ENCODE peak calls at places on chromosomes 5 and 9, in eight cellular contexts. G is neural progenitor cell; V is uterus; O is C1 segment of cervical spinal cord; F is ELF-1; I is SK-MEL-5; M is RCC 7860; U is CD8-positive, alpha-beta memory T cell. J is an unnamed sample.

GRCh38 chr5:174311531-174312269 is 266.2 kb downstream of the NSG2 start:
- DNase-seq in G (peak; percentile 91), V (peak; percentile 56), O (no peak), F (peak; percentile 92), I (peak; percentile 43), M (peak; percentile 22), U (peak; percentile 36), J (peak; percentile 47)

GRCh38 chr5:142360051-142360498 is 35.3 kb upstream of the SPRY4 start:
- DNase-seq in G (no peak), V (no peak), O (no peak), F (no peak), I (no peak), M (no peak), U (no peak), J (no peak)

GRCh38 chr5:121053055-121053985 is 589.2 kb downstream of the PRR16 start:
- DNase-seq in G (no peak), V (no peak), O (no peak), F (no peak), I (peak; percentile 14), M (no peak), U (no peak), J (no peak)

GRCh38 chr5:97094579-97095317 is 47.7 kb downstream of the LIX1 start:
- DNase-seq in G (no peak), V (no peak), O (no peak), F (no peak), I (no peak), M (no peak), U (no peak), J (no peak)

GRCh38 chr5:72356361-72356760 is 36.2 kb downstream of the PTCD2 start:
- DNase-seq in G (no peak), V (no peak), O (no peak), F (no peak), I (no peak), M (no peak), U (no peak), J (no peak)

GRCh38 chr9:1871486-1872181 is 143.5 kb upstream of the SMARCA2 start:
- DNase-seq in G (peak; percentile 45), V (no peak), O (no peak), F (no peak), I (peak; percentile 21), M (no peak), U (no peak), J (no peak)

GRCh38 chr5:4020386-4020785 is 424.8 kb downstream of the IRX1 start:
- DNase-seq in G (no peak), V (no peak), O (no peak), F (no peak), I (no peak), M (no peak), U (no peak), J (no peak)

GRCh38 chr5:56077796-56078233 is 83.1 kb upstream of the IL6ST start:
- DNase-seq in G (no peak), V (no peak), O (no peak), F (no peak), I (no peak), M (no peak), U (no peak), J (no peak)

GRCh38 chr9:22528485-22528884 is 81.9 kb downstream of the DMRTA1 start:
- DNase-seq in G (peak; percentile 46), V (no peak), O (no peak), F (no peak), I (no peak), M (no peak), U (no peak), J (no peak)

GRCh38 chr5:177447066-177447610 is 524 bp downstream of the PRR7 start:
- DNase-seq in G (peak; percentile 94), V (peak; percentile 46), O (no peak), F (no peak), I (peak; percentile 52), M (peak; percentile 56), U (peak; percentile 85), J (no peak)

GRCh38 chr9:126158591-126159519 is 167.8 kb upstream of the MVB12B start:
- DNase-seq in G (no peak), V (no peak), O (no peak), F (no peak), I (no peak), M (no peak), U (no peak), J (no peak)

GRCh38 chr9:71886015-71886414 is 25.0 kb downstream of the ABHD17B start:
- DNase-seq in G (no peak), V (no peak), O (no peak), F (no peak), I (no peak), M (no peak), U (no peak), J (no peak)

GRCh38 chr5:16902846-16903245 is 33.2 kb downstream of the MYO10 start:
- DNase-seq in G (no peak), V (no peak), O (no peak), F (peak; percentile 73), I (no peak), M (no peak), U (no peak), J (no peak)

GRCh38 chr5:163938595-163938994 is 433.2 kb downstream of the MAT2B start:
- DNase-seq in G (no peak), V (no peak), O (no peak), F (no peak), I (no peak), M (no peak), U (no peak), J (no peak)

GRCh38 chr9:76223749-76224340 is 170.4 kb downstream of the RFK start:
- DNase-seq in G (no peak), V (no peak), O (no peak), F (no peak), I (no peak), M (no peak), U (no peak), J (no peak)

GRCh38 chr9:86600291-86600690 is 246.1 kb upstream of the TUT7 start:
- DNase-seq in G (no peak), V (no peak), O (no peak), F (no peak), I (no peak), M (no peak), U (no peak), J (no peak)

GRCh38 chr5:153619706-153620105 is 129.2 kb downstream of the GRIA1 start:
- DNase-seq in G (no peak), V (no peak), O (no peak), F (no peak), I (no peak), M (no peak), U (no peak), J (no peak)

GRCh38 chr5:58497956-58498942 is 7.0 kb downstream of the GAPT start:
- DNase-seq in G (peak; percentile 46), V (no peak), O (no peak), F (no peak), I (peak; percentile 58), M (no peak), U (no peak), J (no peak)

J was measured in tibial nerve.